ENCODE peak calls at places on chromosomes 4 and X, in five cellular contexts. X is K562, S is SK-N-SH, M is sigmoid colon, L is upper lobe of left lung. O is an unnamed sample. For H3K4me1, the result is how much of the 10 kb centered on the place peaks cover.

GRCh38 chr4:41258783-41259182 is 2.1 kb downstream of the UCHL1 start:
- DNase-seq in M (no peak), L (no peak), X (no peak), S (peak), O (no peak)

GRCh38 chr4:148573284-148573683 is 131.1 kb upstream of the NR3C2 start:
- DNase-seq in S (no peak), M (no peak), L (no peak), X (no peak), O (no peak)

GRCh38 chr4:173505924-173506779 is 23.9 kb downstream of the HAND2 start:
- DNase-seq in S (peak), X (peak), M (peak), L (peak), O (peak)

GRCh38 chr4:184475096-184475461 is 729 bp upstream of the IRF2 start:
- DNase-seq in M (peak), S (peak), X (peak), L (peak), O (no peak)

GRCh38 chr4:99395595-99396364 is 39.4 kb downstream of the ADH7 start:
- DNase-seq in M (no peak), L (no peak), X (no peak), S (no peak), O (no peak)

GRCh38 chrX:149909324-149910177 is 19.8 kb upstream of the HSFX4 start:
- DNase-seq in S (no peak), X (no peak), M (no peak), L (no peak), O (no peak)

GRCh38 chr4:155707251-155707650 is 40.6 kb downstream of the GUCY1A1 start:
- DNase-seq in S (no peak), X (no peak), L (peak), M (no peak), O (no peak)

GRCh38 chr4:127732623-127733199 is 2.5 kb downstream of the SLC25A31 start:
- DNase-seq in X (peak), M (no peak), S (peak), L (no peak), O (no peak)

GRCh38 chrX:2608638-2609430 is 82.3 kb upstream of the CD99 start:
- DNase-seq in X (peak), L (peak), M (peak), S (peak), O (peak)

GRCh38 chr4:134126955-134127354 is 74.6 kb downstream of the PABPC4L start:
- DNase-seq in L (no peak), M (no peak), S (no peak), X (no peak), O (no peak)

GRCh38 chr4:78337216-78337615 is 214.4 kb upstream of the ANXA3 start:
- DNase-seq in S (no peak), L (no peak), M (no peak), X (no peak), O (no peak)

GRCh38 chrX:153765138-153766079 is 1.4 kb downstream of the PLXNB3 start:
- DNase-seq in X (peak), S (peak), L (no peak), M (peak), O (no peak)

GRCh38 chr4:132333723-132334045 is 815.4 kb upstream of the PCDH10 start:
- DNase-seq in L (no peak), X (no peak), M (no peak), S (no peak), O (no peak)

GRCh38 chrX:44042731-44043130 is 69.5 kb upstream of the NDP start:
- DNase-seq in L (no peak), X (no peak), S (no peak), M (no peak), O (no peak)

GRCh38 chr4:183241322-183241640 is 78.8 kb downstream of the CLDN22 start:
- DNase-seq in X (peak), L (no peak), M (no peak), S (no peak), O (no peak)

GRCh38 chrX:102841706-102842003 is 95.4 kb upstream of the RAB40AL start:
- DNase-seq in X (no peak), M (no peak), L (no peak), S (no peak), O (no peak)

GRCh38 chr4:163473576-163473975 is at the start of gene TKTL2:
- DNase-seq in M (no peak), L (no peak), S (peak), X (peak), O (no peak)

GRCh38 chr4:119498520-119498919 is 130.1 kb downstream of the PDE5A start:
- DNase-seq in M (peak), S (no peak), X (no peak), L (no peak), O (no peak)

GRCh38 chr4:7007142-7007907 is 35.8 kb upstream of the TADA2B start:
- DNase-seq in X (no peak), M (no peak), S (no peak), L (no peak), O (no peak)

GRCh38 chrX:15158736-15159406 is 111.0 kb downstream of the ASB9 start:
- DNase-seq in L (no peak), M (no peak), X (no peak), S (no peak), O (no peak)

GRCh38 chrX:106891762-106892161 is 11.4 kb downstream of the RIPPLY1 start:
- DNase-seq in M (no peak), S (no peak), X (no peak), L (no peak), O (no peak)

GRCh38 chr4:13546374-13546854 is 2.1 kb upstream of the NKX3-2 start:
- DNase-seq in L (no peak), M (no peak), S (peak), X (no peak), O (no peak)

GRCh38 chr4:88866862-88867550 is 169.4 kb upstream of the NAP1L5 start:
- DNase-seq in M (no peak), X (no peak), L (no peak), S (no peak), O (no peak)

GRCh38 chr4:156970501-156971167 is 965 bp downstream of the PDGFC start:
- DNase-seq in X (no peak), L (peak), S (peak), M (peak), O (peak)

GRCh38 chr4:7967501-7968261 is 28.0 kb upstream of the AFAP1 start:
- DNase-seq in X (no peak), L (no peak), M (no peak), S (no peak), O (no peak)

GRCh38 chrX:38311743-38312142 is 15.6 kb downstream of the RPGR start:
- DNase-seq in X (no peak), L (no peak), S (no peak), M (no peak), O (no peak)

GRCh38 chrX:41332408-41332987 is 1.5 kb upstream of the DDX3X start:
- DNase-seq in X (no peak), M (peak), S (no peak), L (peak), O (no peak)

GRCh38 chr4:168480991-168481588 is 798 bp upstream of the DDX60L start:
- DNase-seq in S (peak), M (peak), L (no peak), X (peak), O (no peak)

GRCh38 chr4:87657525-87657924 is 7.4 kb downstream of the DMP1 start:
- DNase-seq in M (no peak), L (no peak), X (no peak), S (no peak), O (no peak)

GRCh38 chrX:42755820-42756219 is 22.1 kb downstream of the PPP1R2C start:
- DNase-seq in X (no peak), L (peak), M (peak), S (no peak), O (no peak)

GRCh38 chr4:21320034-21320433 is 619.8 kb downstream of the PACRGL start:
- DNase-seq in S (no peak), L (no peak), M (no peak), X (no peak), O (no peak)

GRCh38 chr4:48475770-48476169 is 7.4 kb upstream of the SLC10A4 start:
- DNase-seq in L (no peak), S (no peak), X (no peak), M (no peak), O (no peak)

GRCh38 chrX:103774070-103774642 is 2.5 kb upstream of the PLP1 start:
- DNase-seq in M (no peak), L (no peak), X (no peak), S (peak), O (no peak)

GRCh38 chrX:39688576-39689373 is 409.0 kb downstream of the BCOR start:
- DNase-seq in M (peak), X (peak), S (peak), L (peak), O (no peak)

GRCh38 chrX:39613997-39614679 is 483.6 kb downstream of the BCOR start:
- DNase-seq in X (no peak), M (no peak), L (no peak), S (peak), O (no peak)

DNA sequence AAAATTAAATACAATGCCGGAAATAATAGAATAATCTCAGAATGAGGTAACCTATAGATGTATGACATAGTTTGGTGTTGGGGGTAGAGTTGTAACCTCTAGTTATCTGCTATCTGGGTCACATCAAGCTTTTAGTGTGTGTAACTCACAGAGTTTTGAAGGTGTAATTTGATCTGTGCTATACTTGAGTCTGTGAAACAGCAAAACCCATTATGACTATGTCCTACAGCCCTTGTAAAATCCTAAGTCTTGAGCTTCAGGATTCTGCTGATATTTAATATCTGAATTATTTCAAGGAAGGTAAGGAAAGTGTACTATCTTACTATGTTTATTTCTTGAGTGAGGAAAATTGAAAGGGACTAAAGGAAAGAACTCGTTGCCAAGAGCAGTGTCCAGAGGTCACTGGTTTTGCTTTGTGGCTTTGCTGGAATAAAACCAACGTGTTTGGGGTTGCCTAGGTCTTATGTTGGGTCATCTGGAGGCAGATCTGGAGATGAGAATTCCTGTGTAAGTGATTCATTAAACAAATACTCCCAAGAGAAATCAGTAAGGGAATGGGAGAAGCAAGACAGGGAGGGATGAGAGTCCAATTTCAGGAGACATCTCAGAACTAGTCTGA is 107.8 kb upstream of the CBLL2 start:
- DNase-seq in S (no peak), M (no peak), X (no peak), L (no peak), O (no peak)
- TF ChIP-seq EP300 in S (no peak), M (no peak), X (no peak), L (no peak), O (no peak)

DNA sequence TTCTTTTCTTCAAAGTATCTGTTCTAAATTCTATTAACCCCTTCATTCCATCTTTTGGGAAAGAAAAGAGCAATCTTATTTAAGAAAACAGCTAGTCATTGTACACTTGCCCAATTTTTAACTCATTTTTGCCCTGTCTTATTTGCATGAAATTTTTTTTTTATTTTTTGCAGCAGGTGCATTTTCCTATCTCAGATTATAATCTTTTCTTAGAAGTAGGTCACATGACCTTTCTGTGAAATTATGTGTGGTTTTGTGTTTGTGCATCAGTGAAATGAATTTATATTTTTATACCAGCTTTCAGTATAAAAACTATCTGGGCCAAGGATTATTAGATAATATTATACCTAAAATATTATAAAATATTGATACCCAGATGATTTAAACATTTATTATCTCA is 145.6 kb downstream of the INPP4B start:
- DNase-seq in X (no peak), S (no peak), L (no peak), M (no peak), O (no peak)
- H3K4me1 ChIP-seq in X (under half), S (under half), L (under half), M (under half), O (under half)

GRCh38 chr4:82428969-82429727 is 1.1 kb downstream of the HNRNPDL start:
- DNase-seq in L (peak), X (peak), S (peak), M (peak), O (peak)
- TF ChIP-seq EP300 in L (no peak), X (peak), S (no peak), M (no peak), O (no peak)

GRCh38 chr4:2416564-2417195 is 1.8 kb downstream of the ZFYVE28 start:
- DNase-seq in S (peak), L (no peak), M (no peak), X (peak), O (no peak)
- H3K4me1 ChIP-seq in S (under half), L (half or more), M (under half), X (half or more), O (under half)

DNA sequence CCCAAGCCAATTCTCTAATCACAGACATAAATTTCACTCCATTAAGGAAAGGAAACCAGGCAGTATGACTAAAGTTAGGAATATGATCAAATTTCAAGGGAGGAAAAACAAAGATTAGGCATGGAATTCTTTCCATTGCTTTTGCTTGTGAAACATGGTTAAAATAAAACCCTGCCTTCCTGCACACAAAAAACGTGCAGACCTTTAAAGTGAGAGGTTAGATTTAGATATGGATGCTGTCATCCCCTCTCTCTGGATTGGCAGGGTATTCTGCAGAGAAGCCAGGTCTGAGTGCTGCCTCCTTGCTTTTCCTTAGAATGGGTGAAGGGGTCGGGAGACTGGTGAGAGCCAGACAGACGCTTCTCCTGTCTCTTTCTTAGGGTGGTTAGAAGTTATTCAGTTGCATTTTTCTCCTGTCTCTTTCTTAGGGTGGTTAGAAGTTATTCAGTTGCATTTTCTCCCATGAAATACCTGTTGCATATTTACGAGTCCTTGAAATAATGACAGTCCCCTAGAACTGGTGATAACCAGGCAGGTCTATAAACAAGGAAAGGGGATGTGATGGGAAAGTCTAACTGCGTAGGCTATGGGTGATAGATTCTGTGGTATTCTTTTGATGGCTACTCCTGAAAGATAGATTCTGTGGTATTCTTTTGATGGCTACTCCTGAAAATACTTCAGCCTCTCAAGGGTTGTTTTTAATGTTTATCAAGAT is 163.5 kb downstream of the SPRY1 start:
- DNase-seq in S (no peak), M (no peak), X (no peak), L (no peak), O (no peak)
- TF ChIP-seq EP300 in S (no peak), M (no peak), X (no peak), L (no peak), O (no peak)

DNA sequence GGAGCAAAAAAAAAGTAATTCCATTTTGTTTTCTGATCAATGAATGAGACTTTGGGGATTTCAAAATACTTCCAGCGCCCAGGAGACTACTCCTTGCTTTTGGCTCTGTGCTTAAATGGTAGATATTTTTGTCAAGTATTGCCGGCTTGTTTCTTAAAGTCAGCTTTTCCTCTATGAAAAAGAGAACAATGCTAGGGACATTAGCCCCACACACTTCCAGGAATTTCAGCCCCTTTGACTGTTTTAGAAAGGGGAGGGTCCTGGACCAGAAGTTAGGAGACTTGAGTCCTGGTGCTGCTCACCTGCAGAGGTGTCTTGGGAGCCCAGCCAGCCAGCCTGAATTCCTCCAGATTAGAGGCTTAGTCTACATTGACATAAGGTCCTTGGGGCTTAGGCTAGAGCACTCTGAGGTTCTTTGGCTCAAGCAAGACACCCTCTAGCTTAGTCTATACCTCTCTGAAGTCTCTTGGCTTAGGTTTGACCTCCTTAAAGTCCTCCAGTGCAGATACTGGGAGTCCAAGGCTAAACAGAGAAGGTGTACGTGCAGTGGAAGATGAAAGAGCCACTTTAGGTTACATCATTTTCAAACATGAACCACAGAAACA is 1.6 kb upstream of the SETD7 start:
- DNase-seq in L (peak), X (no peak), M (no peak), S (no peak), O (no peak)
- H3K4me1 ChIP-seq in L (under half), X (under half), M (under half), S (under half), O (half or more)

GRCh38 chr4:157983300-157983699 is 189.5 kb downstream of the GASK1B start:
- DNase-seq in S (no peak), M (no peak), L (no peak), X (no peak), O (no peak)

GRCh38 chr4:157977086-157977485 is 195.7 kb downstream of the GASK1B start:
- DNase-seq in X (no peak), L (no peak), S (no peak), M (no peak), O (no peak)

GRCh38 chr4:157980158-157980557 is 192.7 kb downstream of the GASK1B start:
- DNase-seq in M (no peak), L (no peak), S (no peak), X (no peak), O (no peak)

GRCh38 chr4:157984285-157984911 is 188.4 kb downstream of the GASK1B start:
- DNase-seq in X (no peak), M (no peak), L (no peak), S (no peak), O (no peak)

GRCh38 chr4:157978680-157979361 is 194.0 kb downstream of the GASK1B start:
- DNase-seq in L (no peak), X (peak), M (no peak), S (peak), O (no peak)
- TF ChIP-seq EP300 in L (no peak), X (no peak), M (no peak), S (no peak), O (no peak)

GRCh38 chr4:113447695-113448265 is 313.8 kb downstream of the CAMK2D start:
- DNase-seq in M (no peak), X (no peak), L (no peak), S (no peak), O (no peak)
- H3K4me1 ChIP-seq in M (half or more), X (under half), L (under half), S (under half), O (under half)

GRCh38 chrX:16770970-16771482 is 15.2 kb upstream of the TXLNG start:
- DNase-seq in L (no peak), M (no peak), X (no peak), S (no peak), O (no peak)

GRCh38 chrX:16762579-16762978 is 23.7 kb upstream of the TXLNG start:
- DNase-seq in L (no peak), X (no peak), M (no peak), S (no peak), O (no peak)

GRCh38 chrX:16765618-16766017 is 20.6 kb upstream of the TXLNG start:
- DNase-seq in L (no peak), X (no peak), M (no peak), S (no peak), O (no peak)
- TF ChIP-seq EP300 in L (no peak), X (no peak), M (no peak), S (no peak), O (no peak)